ENCODE peak calls at places on chromosomes 13 and 19, in six cellular contexts. L is IMR-90, N is mesenchymal stem cell, I is H1, T is H9, U is trophoblast cell. B is an unnamed sample.

GRCh38 chr13:27006519-27007161 is 165.0 kb downstream of the USP12 start:
- DNase-seq in U (no peak), I (no peak), N (peak; percentile 60), T (peak; percentile 59), L (peak; percentile 12), B (no peak)

GRCh38 chr13:33126909-33127607 is 110.8 kb downstream of the KL start:
- DNase-seq in T (no peak), I (no peak), U (no peak), L (peak; percentile 65), N (peak; percentile 47), B (no peak)

GRCh38 chr13:51283361-51283760 is 56.1 kb upstream of the SERPINE3 start:
- DNase-seq in T (peak; percentile 6), L (no peak), I (no peak), N (no peak), U (no peak), B (no peak)

GRCh38 chr19:46922465-46922864 is 61.7 kb downstream of the ARHGAP35 start:
- DNase-seq in U (no peak), N (no peak), L (no peak), I (no peak), T (no peak), B (no peak)

GRCh38 chr13:94192576-94192975 is 286.9 kb downstream of the DCT start:
- DNase-seq in T (peak; percentile 57), L (peak; percentile 26), I (no peak), N (no peak), U (no peak), B (peak; percentile 29)

GRCh38 chr13:44449999-44450821 is 76.6 kb downstream of the SERP2 start:
- DNase-seq in N (no peak), U (peak; percentile 80), L (no peak), T (no peak), I (no peak), B (no peak)

GRCh38 chr19:39408392-39409206 is 2.0 kb downstream of the ZFP36 start:
- DNase-seq in I (no peak), T (no peak), N (peak; percentile 77), L (peak; percentile 52), U (peak; percentile 48), B (no peak)

GRCh38 chr13:71758823-71759222 is 108.2 kb downstream of the DACH1 start:
- DNase-seq in I (no peak), N (peak; percentile 36), U (no peak), L (no peak), T (no peak), B (peak; percentile 14)

GRCh38 chr13:93859666-93860065 is 619.8 kb downstream of the DCT start:
- DNase-seq in T (no peak), N (peak; percentile 55), I (no peak), L (peak; percentile 90), U (no peak), B (no peak)

GRCh38 chr19:40033989-40034560 is 22.0 kb downstream of the ZNF780B start:
- DNase-seq in L (no peak), N (no peak), U (peak; percentile 70), I (no peak), T (no peak), B (no peak)

GRCh38 chr13:31591834-31592233 is 147.5 kb upstream of the RXFP2 start:
- DNase-seq in I (no peak), U (no peak), L (no peak), T (no peak), N (no peak), B (no peak)

GRCh38 chr19:30222993-30223865 is 149.0 kb upstream of the ZNF536 start:
- DNase-seq in U (no peak), L (no peak), T (peak; percentile 63), N (no peak), I (no peak), B (no peak)

GRCh38 chr19:31383553-31383952 is 34.3 kb upstream of the TSHZ3 start:
- DNase-seq in U (no peak), I (no peak), T (no peak), L (no peak), N (no peak), B (no peak)

GRCh38 chr19:2923510-2923909 is 21.3 kb downstream of the ZNF77 start:
- DNase-seq in N (no peak), T (no peak), U (peak; percentile 57), I (no peak), L (peak; percentile 45), B (no peak)

GRCh38 chr19:49642488-49643035 is 553 bp downstream of the SCAF1 start:
- DNase-seq in T (no peak), L (no peak), I (no peak), N (no peak), U (peak; percentile 44), B (no peak)

GRCh38 chr19:49430678-49431329 is 5.6 kb downstream of the GFY start:
- DNase-seq in N (no peak), T (no peak), U (no peak), I (no peak), L (no peak), B (no peak)

GRCh38 chr13:97353927-97354326 is 80.0 kb upstream of the RAP2A start:
- DNase-seq in L (peak; percentile 62), T (no peak), U (peak; percentile 78), I (no peak), N (no peak), B (no peak)

DNA sequence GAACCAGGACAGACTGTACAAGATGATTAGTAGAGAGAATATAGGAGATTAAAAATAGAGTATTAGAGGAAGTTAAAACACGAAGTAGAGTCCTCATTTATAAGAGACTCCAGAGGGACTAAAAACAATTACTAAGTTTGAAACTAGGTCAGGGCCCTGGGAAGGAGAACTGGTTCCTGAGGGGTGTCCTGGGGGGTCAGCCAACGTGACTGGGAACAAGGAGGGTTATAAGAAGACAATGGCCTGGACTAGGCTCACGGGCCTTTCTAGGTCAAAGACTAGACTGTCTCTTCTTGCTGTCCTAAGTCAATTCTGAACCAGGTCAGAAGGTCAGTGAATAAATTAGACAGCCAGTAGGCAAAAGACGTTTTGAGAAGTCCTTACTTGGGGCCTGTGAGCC is 165.3 kb downstream of the IER2 start:
- DNase-seq in N (no peak), I (no peak), T (no peak), U (no peak), L (no peak), B (no peak)
- H3K27me3 ChIP-seq in N (no peaks in the 10 kb centered on the region), I (no peaks in the 10 kb centered on the region), T (no peaks in the 10 kb centered on the region), U (no peaks in the 10 kb centered on the region), L (no peaks in the 10 kb centered on the region), B (no peaks in the 10 kb centered on the region)

GRCh38 chr13:110402301-110403069 is 95.4 kb downstream of the COL4A2 start:
- DNase-seq in L (no peak), I (no peak), N (no peak), T (no peak), U (no peak), B (no peak)
- H2BK120ac ChIP-seq in L (peak overlapping the region; percentile 94), I (no peak overlapping the region), N (peak overlapping the region; percentile 71), T (no peak overlapping the region), U (peak overlapping the region; percentile 26), B (no peak overlapping the region)

DNA sequence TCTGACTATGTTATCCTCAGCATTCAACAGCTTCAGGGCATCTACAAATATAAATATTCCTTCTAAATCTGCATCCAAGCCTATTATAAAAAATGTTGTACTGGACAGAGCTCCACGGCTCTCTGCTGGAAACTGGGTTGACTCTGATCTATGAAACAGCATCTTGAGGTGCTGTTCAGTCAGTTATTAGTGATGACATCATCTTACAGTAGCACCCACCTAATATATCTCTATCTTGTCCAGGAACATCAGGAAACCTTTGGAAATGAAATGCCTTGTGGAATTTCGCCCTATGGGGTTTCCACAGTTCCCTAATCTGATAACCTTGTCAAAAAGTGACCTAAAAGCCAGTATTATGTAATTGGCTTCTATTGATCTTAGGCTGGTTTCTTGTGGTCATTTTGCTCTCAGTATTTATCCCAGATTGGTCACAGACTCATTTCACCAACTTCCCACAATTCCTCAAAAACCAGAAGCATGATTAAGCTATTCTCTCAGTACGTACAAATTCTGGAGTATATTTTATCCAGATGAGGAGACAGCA is 32.9 kb downstream of the ERICH6B start:
- DNase-seq in U (no peak), I (no peak), N (no peak), T (no peak), L (no peak), B (no peak)
- H4K91ac ChIP-seq in U (no peak overlapping the region), I (no peak overlapping the region), N (no peak overlapping the region), T (no peak overlapping the region), L (no peak overlapping the region), B (no peak overlapping the region)

GRCh38 chr19:54297759-54298305 is 15.1 kb downstream of the LILRA5 start:
- DNase-seq in U (no peak), T (no peak), N (no peak), L (no peak), I (no peak), B (no peak)

GRCh38 chr19:54298357-54299125 is 14.4 kb downstream of the LILRA5 start:
- DNase-seq in T (no peak), I (no peak), N (no peak), L (no peak), U (no peak), B (no peak)

GRCh38 chr19:54299126-54299498 is 13.9 kb downstream of the LILRA5 start:
- DNase-seq in I (no peak), L (no peak), U (no peak), T (no peak), N (no peak), B (no peak)

GRCh38 chr19:54302252-54302651 is 10.7 kb downstream of the LILRA5 start:
- DNase-seq in N (no peak), U (no peak), L (no peak), I (no peak), T (no peak), B (no peak)

GRCh38 chr19:54299515-54299914 is 13.5 kb downstream of the LILRA5 start:
- DNase-seq in L (no peak), N (no peak), T (no peak), U (no peak), I (no peak), B (no peak)
- H3K27me3 ChIP-seq in L (no peaks in the 10 kb centered on the region), N (peaks cover 11% of the 10 kb centered on the region), T (no peaks in the 10 kb centered on the region), U (no peaks in the 10 kb centered on the region), I (no peaks in the 10 kb centered on the region), B (peaks cover 8% of the 10 kb centered on the region)

GRCh38 chr19:14363203-14364097 is 17.8 kb upstream of the ADGRE5 start:
- DNase-seq in L (peak; percentile 42), N (peak; percentile 58), I (peak; percentile 53), T (peak; percentile 92), U (peak; percentile 26), B (peak; percentile 40)
- H2BK120ac ChIP-seq in L (peak overlapping the region; percentile 39), N (peak overlapping the region; percentile 89), I (no peak overlapping the region), T (no peak overlapping the region), U (peak overlapping the region; percentile 62), B (peak overlapping the region; percentile 51)

GRCh38 chr13:111296417-111296816 is 24.0 kb upstream of the TEX29 start:
- DNase-seq in N (no peak), L (no peak), T (no peak), U (no peak), I (no peak), B (no peak)
- H4K91ac ChIP-seq in N (no peak overlapping the region), L (no peak overlapping the region), T (no peak overlapping the region), U (no peak overlapping the region), I (no peak overlapping the region), B (no peak overlapping the region)

B was measured in neuronal stem cell.